ENCODE peak calls at places on chromosomes 12 and 14, in five cellular contexts. One of them, this sample, is unnamed.

GRCh38 chr12:127726928-127727327 is 540.0 kb upstream of the TMEM132C start:
- DNase-seq in foreskin fibroblast: no peak
- DNase-seq in PC-3: no peak
- DNase-seq in mucosa of descending colon: no peak
- DNase-seq in SJCRH30: no peak
- DNase-seq in this sample: peak

GRCh38 chr12:131946757-131947156 is 3.0 kb upstream of the EP400 start:
- DNase-seq in foreskin fibroblast: no peak
- DNase-seq in PC-3: no peak
- DNase-seq in mucosa of descending colon: no peak
- DNase-seq in SJCRH30: no peak
- DNase-seq in this sample: no peak

GRCh38 chr12:75662501-75663159 is 151.2 kb upstream of the KRR1 start:
- DNase-seq in foreskin fibroblast: no peak
- DNase-seq in PC-3: no peak
- DNase-seq in mucosa of descending colon: no peak
- DNase-seq in SJCRH30: no peak
- DNase-seq in this sample: no peak

GRCh38 chr14:21454843-21455550 is 926 bp downstream of the CHD8 start:
- DNase-seq in foreskin fibroblast: peak
- DNase-seq in PC-3: no peak
- DNase-seq in mucosa of descending colon: no peak
- DNase-seq in SJCRH30: no peak
- DNase-seq in this sample: no peak

GRCh38 chr12:117360551-117361311 is 695 bp downstream of the NOS1 start:
- DNase-seq in foreskin fibroblast: no peak
- DNase-seq in PC-3: no peak
- DNase-seq in mucosa of descending colon: no peak
- DNase-seq in SJCRH30: no peak
- DNase-seq in this sample: no peak

GRCh38 chr12:89252284-89252683 is 100.0 kb downstream of the DUSP6 start:
- DNase-seq in foreskin fibroblast: peak
- DNase-seq in PC-3: no peak
- DNase-seq in mucosa of descending colon: no peak
- DNase-seq in SJCRH30: no peak
- DNase-seq in this sample: no peak

GRCh38 chr12:613996-614726 is 49.1 kb downstream of the NINJ2 start:
- DNase-seq in foreskin fibroblast: peak
- DNase-seq in PC-3: no peak
- DNase-seq in mucosa of descending colon: peak
- DNase-seq in SJCRH30: peak
- DNase-seq in this sample: peak

GRCh38 chr14:100692859-100693558 is 33.7 kb upstream of the DLK1 start:
- DNase-seq in foreskin fibroblast: peak
- DNase-seq in PC-3: peak
- DNase-seq in mucosa of descending colon: no peak
- DNase-seq in SJCRH30: peak
- DNase-seq in this sample: no peak

GRCh38 chr12:5000658-5001390 is 42.9 kb upstream of the KCNA5 start:
- DNase-seq in foreskin fibroblast: no peak
- DNase-seq in PC-3: no peak
- DNase-seq in mucosa of descending colon: no peak
- DNase-seq in SJCRH30: peak
- DNase-seq in this sample: no peak

GRCh38 chr12:113473942-113474341 is 2.3 kb upstream of the LHX5 start:
- DNase-seq in foreskin fibroblast: peak
- DNase-seq in PC-3: peak
- DNase-seq in mucosa of descending colon: no peak
- DNase-seq in SJCRH30: no peak
- DNase-seq in this sample: no peak

GRCh38 chr14:102943979-102944378 is 21.5 kb downstream of the AMN start:
- DNase-seq in foreskin fibroblast: no peak
- DNase-seq in PC-3: no peak
- DNase-seq in mucosa of descending colon: no peak
- DNase-seq in SJCRH30: no peak
- DNase-seq in this sample: no peak

GRCh38 chr12:110790301-110790700 is 47.6 kb upstream of the PPP1CC start:
- DNase-seq in foreskin fibroblast: peak
- DNase-seq in PC-3: no peak
- DNase-seq in mucosa of descending colon: no peak
- DNase-seq in SJCRH30: no peak
- DNase-seq in this sample: no peak

GRCh38 chr12:31896514-31897039 is 62.6 kb upstream of the RESF1 start:
- DNase-seq in foreskin fibroblast: no peak
- DNase-seq in PC-3: no peak
- DNase-seq in mucosa of descending colon: peak
- DNase-seq in SJCRH30: no peak
- DNase-seq in this sample: no peak

GRCh38 chr14:34911209-34912150 is 36.3 kb upstream of the BAZ1A start:
- DNase-seq in foreskin fibroblast: peak
- DNase-seq in PC-3: peak
- DNase-seq in mucosa of descending colon: no peak
- DNase-seq in SJCRH30: peak
- DNase-seq in this sample: no peak

GRCh38 chr12:62215506-62215905 is 44.7 kb upstream of the USP15 start:
- DNase-seq in foreskin fibroblast: no peak
- DNase-seq in PC-3: peak
- DNase-seq in mucosa of descending colon: no peak
- DNase-seq in SJCRH30: no peak
- DNase-seq in this sample: no peak

GRCh38 chr12:106309671-106310313 is 7.3 kb downstream of the TCP11L2 start:
- DNase-seq in foreskin fibroblast: peak
- DNase-seq in PC-3: peak
- DNase-seq in mucosa of descending colon: no peak
- DNase-seq in SJCRH30: peak
- DNase-seq in this sample: no peak

GRCh38 chr12:57797938-57798337 is 15.4 kb downstream of the TSFM start:
- DNase-seq in foreskin fibroblast: no peak
- DNase-seq in PC-3: no peak
- DNase-seq in mucosa of descending colon: no peak
- DNase-seq in SJCRH30: no peak
- DNase-seq in this sample: no peak

GRCh38 chr12:60100150-60100549 is 504.3 kb downstream of the SLC16A7 start:
- DNase-seq in foreskin fibroblast: peak
- DNase-seq in PC-3: peak
- DNase-seq in mucosa of descending colon: no peak
- DNase-seq in SJCRH30: no peak
- DNase-seq in this sample: no peak

GRCh38 chr12:64903738-64904137 is 79.3 kb downstream of the TBC1D30 start:
- DNase-seq in foreskin fibroblast: peak
- DNase-seq in PC-3: peak
- DNase-seq in mucosa of descending colon: no peak
- DNase-seq in SJCRH30: no peak
- DNase-seq in this sample: no peak

GRCh38 chr14:73685328-73685727 is 28.9 kb downstream of the PNMA1 start:
- DNase-seq in foreskin fibroblast: no peak
- DNase-seq in PC-3: no peak
- DNase-seq in mucosa of descending colon: no peak
- DNase-seq in SJCRH30: no peak
- DNase-seq in this sample: no peak

GRCh38 chr14:89000007-89000942 is 175.8 kb downstream of the TTC8 start:
- DNase-seq in foreskin fibroblast: peak
- DNase-seq in PC-3: peak
- DNase-seq in mucosa of descending colon: peak
- DNase-seq in SJCRH30: peak
- DNase-seq in this sample: peak

GRCh38 chr14:20680363-20680762 is 4.0 kb upstream of the RNASE4 start:
- DNase-seq in foreskin fibroblast: no peak
- DNase-seq in PC-3: no peak
- DNase-seq in mucosa of descending colon: no peak
- DNase-seq in SJCRH30: no peak
- DNase-seq in this sample: no peak

DNA sequence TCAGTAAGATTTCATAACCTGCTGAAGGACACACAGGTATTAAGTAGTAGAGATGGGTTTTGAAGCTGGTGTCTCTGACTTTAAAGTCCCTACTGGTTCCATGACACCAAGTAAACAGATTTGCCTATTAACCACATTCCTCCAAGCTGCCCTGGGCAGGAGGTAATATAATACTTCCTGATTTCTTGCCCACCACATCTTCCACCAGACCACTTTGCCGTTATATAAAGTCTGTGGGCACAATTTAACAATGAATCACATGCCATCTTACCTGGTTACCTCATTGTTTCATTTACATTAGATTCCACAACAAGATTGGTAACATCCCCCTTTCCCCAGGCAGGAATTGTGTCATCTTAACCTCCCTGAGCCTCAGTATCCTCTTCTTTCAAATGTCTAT is 910 bp upstream of the LRRC23 start:
- DNase-seq in foreskin fibroblast: no peak
- DNase-seq in PC-3: peak
- DNase-seq in mucosa of descending colon: no peak
- DNase-seq in SJCRH30: no peak
- DNase-seq in this sample: no peak
- H3K4me3 ChIP-seq in foreskin fibroblast: no peak
- H3K4me3 ChIP-seq in PC-3: peak
- H3K4me3 ChIP-seq in mucosa of descending colon: no peak
- H3K4me3 ChIP-seq in SJCRH30: peak
- H3K4me3 ChIP-seq in this sample: peak

DNA sequence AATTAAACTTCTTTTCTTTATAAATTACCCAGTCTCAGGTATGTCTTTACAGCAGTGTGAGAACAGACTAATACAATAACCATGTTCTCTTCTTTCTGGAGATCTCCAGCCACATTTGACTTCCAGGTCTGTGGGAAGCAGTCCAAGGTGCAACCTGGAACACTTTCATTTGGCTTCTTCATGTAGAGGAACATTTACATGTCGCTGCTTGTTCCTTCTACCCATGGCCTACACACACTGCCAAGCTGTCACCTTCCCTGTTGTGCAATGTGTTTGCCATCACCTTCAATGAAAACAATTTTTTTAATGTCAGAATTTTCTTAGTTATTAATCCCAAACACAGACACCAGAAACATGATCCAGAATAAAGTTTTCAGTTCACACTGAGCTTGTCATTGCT is 104.7 kb downstream of the PRKCH start:
- DNase-seq in foreskin fibroblast: no peak
- DNase-seq in PC-3: no peak
- DNase-seq in mucosa of descending colon: no peak
- DNase-seq in SJCRH30: no peak
- DNase-seq in this sample: no peak
- H3K4me3 ChIP-seq in foreskin fibroblast: no peak
- H3K4me3 ChIP-seq in PC-3: no peak
- H3K4me3 ChIP-seq in mucosa of descending colon: no peak
- H3K4me3 ChIP-seq in SJCRH30: no peak
- H3K4me3 ChIP-seq in this sample: no peak

GRCh38 chr14:105529506-105530445 is 3.4 kb downstream of the TMEM121 start:
- DNase-seq in foreskin fibroblast: no peak
- DNase-seq in PC-3: no peak
- DNase-seq in mucosa of descending colon: peak
- DNase-seq in SJCRH30: no peak
- DNase-seq in this sample: no peak

GRCh38 chr14:105528197-105528858 is 1.9 kb downstream of the TMEM121 start:
- DNase-seq in foreskin fibroblast: peak
- DNase-seq in PC-3: peak
- DNase-seq in mucosa of descending colon: peak
- DNase-seq in SJCRH30: peak
- DNase-seq in this sample: peak

GRCh38 chr14:105530446-105531087 is 4.2 kb downstream of the TMEM121 start:
- DNase-seq in foreskin fibroblast: no peak
- DNase-seq in PC-3: no peak
- DNase-seq in mucosa of descending colon: no peak
- DNase-seq in SJCRH30: no peak
- DNase-seq in this sample: no peak

GRCh38 chr14:105527381-105528196 is 1.2 kb downstream of the TMEM121 start:
- DNase-seq in foreskin fibroblast: no peak
- DNase-seq in PC-3: no peak
- DNase-seq in mucosa of descending colon: no peak
- DNase-seq in SJCRH30: no peak
- DNase-seq in this sample: no peak

DNA sequence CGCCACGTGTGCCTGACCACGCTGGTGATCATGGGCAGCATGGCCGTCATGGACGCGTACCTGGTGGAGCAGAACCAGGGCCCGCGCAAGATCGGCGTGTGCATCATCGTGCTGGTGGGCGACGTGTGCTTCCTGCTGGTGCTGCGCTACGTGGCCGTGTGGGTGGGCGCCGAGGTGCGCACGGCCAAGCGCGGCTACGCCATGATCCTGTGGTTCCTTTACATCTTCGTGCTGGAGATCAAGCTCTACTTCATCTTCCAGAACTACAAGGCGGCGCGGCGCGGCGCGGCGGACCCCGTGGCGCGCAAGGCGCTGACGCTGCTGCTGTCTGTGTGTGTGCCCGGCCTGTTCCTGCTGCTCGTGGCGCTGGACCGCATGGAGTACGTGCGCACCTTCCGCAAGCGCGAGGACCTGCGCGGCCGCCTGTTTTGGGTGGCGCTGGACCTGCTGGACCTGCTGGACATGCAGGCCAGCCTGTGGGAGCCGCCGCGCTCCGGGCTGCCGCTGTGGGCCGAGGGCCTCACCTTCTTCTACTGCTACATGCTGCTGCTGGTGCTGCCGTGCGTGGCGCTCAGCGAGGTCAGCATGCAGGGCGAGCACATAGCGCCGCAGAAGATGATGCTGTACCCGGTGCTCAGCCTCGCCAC is 2.6 kb downstream of the TMEM121 start:
- DNase-seq in foreskin fibroblast: no peak
- DNase-seq in PC-3: no peak
- DNase-seq in mucosa of descending colon: no peak
- DNase-seq in SJCRH30: no peak
- DNase-seq in this sample: no peak
- H3K4me3 ChIP-seq in foreskin fibroblast: no peak
- H3K4me3 ChIP-seq in PC-3: no peak
- H3K4me3 ChIP-seq in mucosa of descending colon: no peak
- H3K4me3 ChIP-seq in SJCRH30: no peak
- H3K4me3 ChIP-seq in this sample: no peak

DNA sequence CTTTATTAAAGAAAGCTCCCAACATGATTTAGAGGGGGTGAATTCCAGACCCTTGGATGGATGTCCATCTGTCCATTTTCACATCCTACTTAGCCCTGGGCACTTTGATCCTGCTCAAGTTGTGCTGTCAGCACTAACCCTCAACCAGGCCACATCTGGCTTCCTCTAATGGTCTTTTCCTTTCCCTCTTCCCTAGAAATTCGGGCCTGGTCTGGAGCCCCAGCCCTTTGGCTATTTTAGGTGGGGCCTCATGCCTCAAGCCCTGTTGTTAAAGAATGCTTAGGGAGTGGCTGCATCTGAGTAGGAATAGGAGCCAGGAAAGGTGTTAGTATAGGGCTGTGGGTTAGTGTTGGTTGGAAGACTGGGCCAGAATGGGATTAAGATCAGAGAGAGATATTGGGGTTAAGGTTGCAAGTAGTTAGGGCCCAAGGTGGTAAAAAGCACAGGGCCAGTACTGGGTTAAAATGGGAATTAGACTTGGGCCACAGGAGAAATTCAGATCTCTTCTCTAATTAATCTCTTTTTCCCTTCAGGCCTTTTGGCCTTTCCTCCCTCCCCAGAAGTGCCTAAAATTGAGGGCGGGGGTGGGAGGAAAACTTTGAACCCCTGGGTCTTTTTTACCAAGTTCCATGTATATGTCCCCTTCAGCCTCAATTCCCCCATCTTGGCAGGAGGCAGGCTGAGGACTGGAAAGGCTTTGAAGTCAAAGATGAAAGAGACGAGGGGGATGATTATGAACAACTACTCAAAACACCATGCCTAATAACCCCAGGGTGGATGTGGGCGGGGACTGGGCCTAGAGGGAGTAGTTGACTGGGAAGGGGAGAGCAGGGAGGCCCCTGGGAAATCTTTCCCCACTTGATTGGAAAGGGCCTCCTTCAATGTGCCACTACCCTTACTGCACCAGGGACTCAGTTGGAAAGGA is 3.9 kb upstream of the ZNF385A start:
- DNase-seq in foreskin fibroblast: peak
- DNase-seq in PC-3: no peak
- DNase-seq in mucosa of descending colon: no peak
- DNase-seq in SJCRH30: no peak
- DNase-seq in this sample: no peak
- H3K4me3 ChIP-seq in foreskin fibroblast: no peak
- H3K4me3 ChIP-seq in PC-3: no peak
- H3K4me3 ChIP-seq in mucosa of descending colon: no peak
- H3K4me3 ChIP-seq in SJCRH30: no peak
- H3K4me3 ChIP-seq in this sample: no peak